ENCODE peak calls at places on chromosomes 2 and 18, in nine cellular contexts. Y is psoas muscle, G is NCI-H2081, V is frontal cortex, S is HFFc6, W is retina, P is thoracic aorta, J is nephron progenitor cell, H is NCI-H146. B is an unnamed sample.

GRCh38 chr2:99621106-99621505 is 131.3 kb upstream of the REV1 start:
- DNase-seq in W (no peak), H (no peak), P (no peak), G (no peak), Y (no peak), V (no peak), J (no peak), S (no peak), B (no peak)

GRCh38 chr2:44937688-44938240 is 3.7 kb upstream of the SIX3 start:
- DNase-seq in S (no peak), J (no peak), P (no peak), H (peak; percentile 83), G (no peak), Y (peak; percentile 49), W (no peak), V (no peak), B (no peak)

GRCh38 chr2:4618630-4619228 is 915.4 kb downstream of the DCDC2C start:
- DNase-seq in P (no peak), G (no peak), Y (no peak), J (no peak), V (no peak), W (no peak), H (no peak), S (no peak), B (no peak)

GRCh38 chr2:58834404-58834803 is 593.3 kb upstream of the FANCL start:
- DNase-seq in S (no peak), Y (no peak), P (no peak), J (peak; percentile 79), G (no peak), V (no peak), W (peak; percentile 32), H (no peak), B (no peak)

GRCh38 chr2:111159640-111160039 is 38.9 kb downstream of the BCL2L11 start:
- DNase-seq in H (no peak), P (no peak), J (no peak), S (no peak), G (no peak), W (no peak), Y (no peak), V (no peak), B (no peak)

GRCh38 chr2:118842687-118843491 is 4.6 kb downstream of the EN1 start:
- DNase-seq in H (no peak), Y (no peak), G (no peak), S (no peak), J (peak; percentile 56), P (no peak), W (peak; percentile 90), V (peak; percentile 35), B (no peak)

GRCh38 chr2:229342376-229342775 is 71.3 kb upstream of the PID1 start:
- DNase-seq in S (no peak), H (peak; percentile 40), P (no peak), G (peak; percentile 10), Y (peak; percentile 62), V (no peak), W (peak; percentile 16), J (peak; percentile 49), B (no peak)

GRCh38 chr2:236748385-236748784 is 178.8 kb downstream of the ACKR3 start:
- DNase-seq in W (no peak), Y (peak; percentile 70), P (no peak), S (no peak), J (no peak), G (no peak), V (no peak), H (no peak), B (no peak)

GRCh38 chr2:88139203-88139702 is 11.4 kb upstream of the FABP1 start:
- DNase-seq in Y (no peak), H (no peak), W (no peak), G (no peak), S (no peak), V (no peak), P (no peak), J (no peak), B (no peak)

GRCh38 chr2:62966995-62967394 is 83.6 kb upstream of the OTX1 start:
- DNase-seq in P (no peak), J (no peak), V (no peak), W (peak; percentile 39), Y (no peak), S (no peak), H (no peak), G (no peak), B (no peak)

GRCh38 chr18:56676639-56677038 is 25.5 kb downstream of the WDR7 start:
- DNase-seq in G (no peak), Y (no peak), S (no peak), W (no peak), V (no peak), P (no peak), H (no peak), J (no peak), B (no peak)